ENCODE peak calls at places on chromosomes 7 and 10, in ten cellular contexts. T, B, X, E, C, H, W, F, I and Q are unnamed samples. For H3K27me3 and H3K4me1, the result is how much of the 10 kb centered on the place peaks cover.

GRCh38 chr7:89958525-89959068 is 195.7 kb upstream of the STEAP1 start:
- DNase-seq in C (no peak), F (no peak), W (no peak), X (no peak), I (no peak), B (no peak), E (no peak), H (no peak), T (no peak), Q (no peak)

GRCh38 chr10:62113680-62114079 is 155.0 kb downstream of the RTKN2 start:
- DNase-seq in E (no peak), F (no peak), T (no peak), I (no peak), H (no peak), W (no peak), C (no peak), B (no peak), X (no peak), Q (no peak)

GRCh38 chr7:129422727-129423126 is 11.5 kb upstream of the STRIP2 start:
- DNase-seq in H (no peak), F (no peak), T (no peak), C (no peak), I (no peak), W (no peak), E (no peak), X (no peak), B (no peak), Q (no peak)

GRCh38 chr7:9231683-9232082 is 798.3 kb downstream of the NXPH1 start:
- DNase-seq in F (no peak), H (peak), I (no peak), W (no peak), T (no peak), B (no peak), E (peak), X (no peak), C (no peak), Q (no peak)

GRCh38 chr7:55534262-55534915 is 37.9 kb downstream of the VOPP1 start:
- DNase-seq in W (peak), E (peak), B (no peak), I (peak), C (no peak), F (no peak), X (peak), H (no peak), T (no peak), Q (no peak)

GRCh38 chr7:98250789-98251188 is 1.2 kb downstream of the TECPR1 start:
- DNase-seq in H (peak), W (peak), F (no peak), E (no peak), T (no peak), C (no peak), B (no peak), X (no peak), I (no peak), Q (no peak)

GRCh38 chr10:74189999-74190421 is 39.0 kb downstream of the ADK start:
- DNase-seq in B (peak), F (no peak), H (no peak), E (no peak), W (peak), I (peak), X (no peak), C (no peak), T (peak), Q (no peak)

GRCh38 chr7:46916581-46916980 is 665.3 kb downstream of the TNS3 start:
- DNase-seq in T (no peak), C (no peak), X (no peak), F (no peak), E (no peak), H (no peak), I (no peak), W (no peak), B (no peak), Q (no peak)

GRCh38 chr10:13636776-13637175 is 50.0 kb downstream of the PRPF18 start:
- DNase-seq in B (no peak), E (no peak), F (no peak), H (no peak), C (no peak), I (no peak), W (no peak), X (no peak), T (no peak), Q (no peak)

GRCh38 chr10:21602313-21602712 is 68.3 kb downstream of the MLLT10 start:
- DNase-seq in T (no peak), H (no peak), F (no peak), I (no peak), E (no peak), C (no peak), W (no peak), X (no peak), B (no peak), Q (no peak)

GRCh38 chr7:80588591-80588990 is 49.9 kb upstream of the CD36 start:
- DNase-seq in W (no peak), H (no peak), X (no peak), F (no peak), E (no peak), B (no peak), C (no peak), T (no peak), I (no peak), Q (no peak)

GRCh38 chr7:25028370-25028971 is 48.5 kb upstream of the OSBPL3 start:
- DNase-seq in I (peak), X (no peak), E (no peak), B (peak), C (no peak), W (no peak), F (no peak), T (no peak), H (no peak), Q (no peak)

GRCh38 chr7:100839361-100839760 is 12.0 kb upstream of the EPHB4 start:
- DNase-seq in F (no peak), H (no peak), T (no peak), W (no peak), X (no peak), B (no peak), E (no peak), C (no peak), I (no peak), Q (no peak)

GRCh38 chr10:80453392-80453714 is 757 bp upstream of the TSPAN14 start:
- DNase-seq in B (no peak), I (no peak), C (no peak), W (no peak), T (no peak), X (no peak), H (peak), F (no peak), E (peak), Q (no peak)

GRCh38 chr7:2517004-2517403 is 2.6 kb upstream of the LFNG start:
- DNase-seq in I (no peak), E (no peak), F (no peak), B (no peak), H (peak), C (no peak), X (no peak), T (no peak), W (no peak), Q (no peak)

GRCh38 chr10:86798636-86799035 is 42.2 kb downstream of the BMPR1A start:
- DNase-seq in E (no peak), I (no peak), T (no peak), H (no peak), W (no peak), X (no peak), C (no peak), F (no peak), B (no peak), Q (no peak)

GRCh38 chr10:11035318-11035920 is 17.7 kb downstream of the CELF2 start:
- DNase-seq in I (no peak), B (peak), E (no peak), T (no peak), X (peak), W (peak), H (peak), C (no peak), F (no peak), Q (no peak)

GRCh38 chr7:102222445-102222844 is 64.2 kb upstream of the SH2B2 start:
- DNase-seq in T (no peak), H (no peak), I (no peak), B (no peak), X (no peak), E (no peak), F (no peak), W (no peak), C (no peak), Q (no peak)

GRCh38 chr7:5237286-5237685 is 45.5 kb upstream of the SLC29A4 start:
- DNase-seq in F (no peak), W (peak), H (no peak), E (peak), C (no peak), I (no peak), B (no peak), X (peak), T (peak), Q (no peak)

GRCh38 chr7:6232534-6232933 is 39.9 kb downstream of the CYTH3 start:
- DNase-seq in W (peak), B (no peak), I (no peak), H (no peak), E (peak), F (no peak), T (no peak), X (no peak), C (no peak), Q (no peak)

GRCh38 chr7:99731638-99732374 is 3.2 kb downstream of the CYP3A7 start:
- DNase-seq in E (no peak), T (no peak), H (no peak), I (no peak), X (no peak), F (no peak), B (no peak), W (no peak), C (no peak), Q (peak)

GRCh38 chr10:102135956-102136526 is 3.2 kb downstream of the PPRC1 start:
- DNase-seq in H (no peak), F (no peak), W (no peak), B (no peak), X (no peak), E (peak), T (no peak), I (no peak), C (no peak), Q (no peak)

GRCh38 chr10:99341860-99342517 is 12.8 kb downstream of the CNNM1 start:
- DNase-seq in E (no peak), F (no peak), I (no peak), B (no peak), H (no peak), C (no peak), W (no peak), T (no peak), X (no peak), Q (no peak)

GRCh38 chr7:115533785-115534184 is 496.8 kb downstream of the TFEC start:
- DNase-seq in H (no peak), W (no peak), I (no peak), X (no peak), E (no peak), F (no peak), C (no peak), B (no peak), T (no peak), Q (no peak)

GRCh38 chr10:103560886-103561285 is 67.4 kb downstream of the NEURL1 start:
- DNase-seq in W (no peak), B (no peak), I (no peak), F (no peak), T (no peak), H (no peak), C (no peak), X (no peak), E (no peak), Q (no peak)

GRCh38 chr7:111980721-111981120 is 225.5 kb downstream of the DOCK4 start:
- DNase-seq in B (no peak), T (no peak), X (no peak), F (no peak), E (no peak), H (no peak), W (no peak), C (no peak), I (no peak), Q (no peak)
- H3K27me3 ChIP-seq in B (under half), T (under half), X (under half), F (under half), E (under half), H (under half), W (under half), C (under half), I (under half), Q (under half)

GRCh38 chr7:127844707-127845331 is 186.4 kb downstream of the LRRC4 start:
- DNase-seq in C (no peak), F (no peak), H (no peak), I (no peak), W (peak), B (no peak), E (no peak), X (peak), T (peak), Q (no peak)

GRCh38 chr7:127850195-127850594 is 181.0 kb downstream of the LRRC4 start:
- DNase-seq in T (no peak), F (no peak), C (no peak), B (no peak), E (no peak), I (no peak), W (no peak), X (no peak), H (no peak), Q (no peak)

GRCh38 chr7:127845497-127846214 is 185.6 kb downstream of the LRRC4 start:
- DNase-seq in W (no peak), T (no peak), C (no peak), H (no peak), B (no peak), X (no peak), E (no peak), F (no peak), I (no peak), Q (no peak)

GRCh38 chr7:127848241-127848640 is 183.0 kb downstream of the LRRC4 start:
- DNase-seq in F (no peak), T (no peak), W (no peak), E (no peak), B (no peak), H (no peak), I (no peak), C (no peak), X (no peak), Q (no peak)

DNA sequence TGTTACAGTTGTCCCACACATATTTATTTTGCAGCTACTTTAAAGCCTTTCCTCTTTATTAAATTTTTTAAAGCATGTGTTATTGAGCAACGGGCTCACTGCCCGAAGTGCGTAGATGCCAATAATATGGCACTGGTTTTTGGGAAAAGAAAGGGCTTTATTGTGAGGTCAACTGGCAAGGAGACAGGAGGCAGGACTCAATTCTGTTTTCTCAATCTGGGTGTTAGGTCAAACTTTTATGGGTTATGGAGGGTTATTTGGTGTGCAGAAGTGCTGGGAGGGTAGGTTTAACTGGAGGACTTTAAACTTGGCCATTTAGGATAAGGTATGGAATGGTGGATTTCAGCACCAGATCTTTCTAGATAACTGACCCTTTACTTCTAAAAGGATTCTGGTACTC is 183.6 kb downstream of the LRRC4 start:
- DNase-seq in T (no peak), B (no peak), E (no peak), H (no peak), F (no peak), X (no peak), W (no peak), C (no peak), I (no peak), Q (no peak)
- H3K4me1 ChIP-seq in T (under half), B (under half), E (under half), H (under half), F (under half), X (under half), W (under half), C (under half), I (under half), Q (under half)

GRCh38 chr10:97426776-97427570 is 982 bp downstream of the PGAM1 start:
- DNase-seq in W (no peak), X (no peak), I (no peak), H (peak), B (no peak), F (no peak), E (no peak), T (no peak), C (no peak), Q (no peak)
- TF ChIP-seq POLR2AphosphoS5 in W (no peak), X (no peak), I (no peak), H (no peak), B (peak), F (no peak), E (no peak), T (no peak), C (no peak), Q (no peak)

GRCh38 chr10:1151071-1152033 is 95.2 kb downstream of the WDR37 start:
- DNase-seq in F (no peak), E (peak), B (no peak), I (no peak), W (no peak), T (no peak), C (no peak), H (no peak), X (peak), Q (peak)
- H3K27me3 ChIP-seq in F (under half), E (under half), B (under half), I (under half), W (under half), T (under half), C (under half), H (under half), X (under half), Q (under half)

DNA sequence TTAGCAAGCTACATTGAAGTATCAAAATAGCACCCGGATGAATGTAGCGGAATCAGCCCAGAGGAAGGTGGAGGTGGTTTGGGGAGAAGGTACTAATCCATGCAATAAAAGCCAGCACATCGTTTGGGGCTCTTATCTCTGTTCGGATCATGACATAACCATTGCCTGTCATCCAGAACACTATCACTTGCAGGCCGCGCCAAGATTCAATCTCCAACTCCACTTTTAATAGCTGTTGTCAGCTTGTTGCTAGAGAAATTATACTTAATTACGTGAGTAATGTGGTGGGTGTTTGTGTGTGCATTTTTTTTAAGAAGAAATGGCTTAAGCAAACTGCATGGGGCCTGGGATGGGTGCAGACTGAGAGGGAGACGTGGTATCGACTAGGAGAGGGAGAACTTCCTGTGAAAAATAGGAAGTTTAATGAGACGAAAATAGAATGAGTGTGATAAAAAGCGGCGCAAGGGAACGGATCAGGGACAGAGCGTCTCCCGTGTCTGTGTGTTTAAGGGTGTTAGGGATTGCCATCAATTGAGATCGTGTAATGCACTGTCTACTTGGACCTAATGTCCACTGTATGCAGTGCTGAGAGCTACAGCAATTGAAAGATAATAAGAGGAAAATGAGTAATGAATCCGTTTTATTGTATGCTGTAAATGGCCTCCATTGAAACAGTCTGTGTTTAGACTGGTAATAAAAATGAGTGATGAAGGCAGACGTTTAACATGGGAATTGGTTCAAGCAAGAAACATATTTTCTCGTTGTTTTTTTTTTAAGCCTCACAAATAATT is 27.6 kb upstream of the SFMBT2 start:
- DNase-seq in H (no peak), T (no peak), F (no peak), C (no peak), I (no peak), W (no peak), X (no peak), E (no peak), B (no peak), Q (no peak)
- H3K4me1 ChIP-seq in H (under half), T (under half), F (under half), C (under half), I (under half), W (under half), X (under half), E (under half), B (under half), Q (under half)